ENCODE peak calls at places on chromosome 16, in six cellular contexts. T is NCI-H510A treated with DMSO at 0.1 percent for 48 hours; V is activated naive CD8-positive, alpha-beta T cell treated with anti-CD3 and anti-CD28 coated beads, Interleukin-2, amount 10 ng/mL, durations not matched to agents 7 days and 5 days; X is activated B cell treated with CpG ODN at 0.5 μM for 24 hours; F is SK-N-SH; Z is NCI-H2107. S is an unnamed sample.

GRCh38 chr16:80066805-80067580 is 466.5 kb upstream of the MAF start:
- DNase-seq in X (no peak), T (no peak), Z (no peak), F (no peak), V (no peak), S (no peak)

GRCh38 chr16:31428638-31429247 is 583 bp upstream of the COX6A2 start:
- DNase-seq in T (no peak), Z (no peak), F (no peak), X (no peak), V (no peak), S (no peak)

GRCh38 chr16:66165879-66166278 is 200.6 kb upstream of the CDH5 start:
- DNase-seq in F (no peak), Z (no peak), T (no peak), X (no peak), V (no peak), S (no peak)

GRCh38 chr16:1441391-1441829 is 2.9 kb downstream of the CCDC154 start:
- DNase-seq in F (no peak), T (no peak), V (no peak), X (no peak), Z (no peak), S (no peak)

GRCh38 chr16:89244754-89245153 is 27.3 kb downstream of the ZNF778 start:
- DNase-seq in Z (no peak), V (no peak), X (no peak), T (no peak), F (no peak), S (no peak)

GRCh38 chr16:17346774-17347569 is 123.8 kb downstream of the XYLT1 start:
- DNase-seq in X (no peak), Z (no peak), T (no peak), F (no peak), V (peak), S (no peak)

GRCh38 chr16:81523387-81524115 is 78.9 kb downstream of the CMIP start:
- DNase-seq in F (no peak), Z (no peak), T (no peak), X (no peak), V (no peak), S (no peak)

GRCh38 chr16:53511084-53511402 is 8.0 kb upstream of the AKTIP start:
- DNase-seq in Z (no peak), X (no peak), T (no peak), V (no peak), F (no peak), S (no peak)

GRCh38 chr16:10835281-10835931 is 16.8 kb upstream of the TVP23A start:
- DNase-seq in V (no peak), X (no peak), Z (no peak), F (no peak), T (no peak), S (no peak)

GRCh38 chr16:72787519-72788268 is 260.2 kb downstream of the ZFHX3 start:
- DNase-seq in F (no peak), X (peak), T (no peak), V (peak), Z (peak), S (peak)

GRCh38 chr16:8377864-8378263 is 212.4 kb downstream of the TMEM114 start:
- DNase-seq in Z (no peak), X (no peak), V (no peak), T (no peak), F (no peak), S (no peak)

GRCh38 chr16:11202260-11203091 is 53.5 kb downstream of the SOCS1 start:
- DNase-seq in Z (no peak), V (no peak), T (no peak), X (no peak), F (no peak), S (no peak)

GRCh38 chr16:720990-721764 is at the start of gene ANTKMT:
- DNase-seq in V (peak), X (peak), F (peak), Z (peak), T (peak), S (peak)

S was measured in memory B cell.